ENCODE peak calls at places on chromosomes 3 and 15, in four cellular contexts. T, P, H and J are unnamed samples.

GRCh38 chr3:40505599-40506462 is at the start of gene ZNF620:
- DNase-seq in H (no peak), P (peak; percentile 84), T (peak; percentile 62), J (peak; percentile 54)

GRCh38 chr15:64051645-64052259 is 5.5 kb upstream of the DAPK2 start:
- DNase-seq in T (no peak), H (no peak), P (peak; percentile 23), J (no peak)

GRCh38 chr15:52529289-52529929 is 729 bp upstream of the MYO5A start:
- DNase-seq in H (no peak), T (no peak), P (no peak), J (no peak)

GRCh38 chr15:53976844-53977392 is 1.3 kb upstream of the UNC13C start:
- DNase-seq in H (no peak), P (no peak), T (no peak), J (no peak)

GRCh38 chr15:62999923-63000484 is 42.5 kb upstream of the TPM1 start:
- DNase-seq in T (no peak), H (no peak), P (no peak), J (no peak)

GRCh38 chr3:31896643-31897433 is 84.2 kb downstream of the OSBPL10 start:
- DNase-seq in T (no peak), P (no peak), H (no peak), J (no peak)

GRCh38 chr3:167736997-167737396 is 1.5 kb downstream of the SERPINI1 start:
- DNase-seq in H (no peak), P (no peak), T (no peak), J (no peak)

GRCh38 chr3:71444028-71444860 is 139.3 kb downstream of the FOXP1 start:
- DNase-seq in T (no peak), P (no peak), H (peak; percentile 82), J (peak; percentile 90)

GRCh38 chr15:69652906-69653305 is 200.3 kb downstream of the RPLP1 start:
- DNase-seq in P (no peak), T (no peak), H (no peak), J (no peak)

GRCh38 chr3:46389306-46389705 is 17.6 kb downstream of the CCR5AS start:
- DNase-seq in H (no peak), P (no peak), T (no peak), J (no peak)

GRCh38 chr3:67415504-67415903 is 238.9 kb downstream of the SUCLG2 start:
- DNase-seq in P (no peak), T (no peak), H (no peak), J (peak; percentile 59)

GRCh38 chr3:157066335-157067071 is 93.4 kb downstream of the CCNL1 start:
- DNase-seq in P (no peak), H (no peak), T (no peak), J (peak; percentile 98)

GRCh38 chr3:130276203-130276803 is 69.2 kb upstream of the COL6A5 start:
- DNase-seq in T (peak; percentile 28), H (no peak), P (peak; percentile 56), J (peak; percentile 61)

GRCh38 chr3:143442761-143443477 is 323.3 kb downstream of the CHST2 start:
- DNase-seq in P (no peak), H (no peak), T (no peak), J (peak; percentile 11)

GRCh38 chr3:50550079-50550736 is 17.3 kb downstream of the C3orf18 start:
- DNase-seq in H (no peak), T (peak; percentile 52), P (peak; percentile 66), J (peak; percentile 20)

GRCh38 chr15:25240461-25241021 is 198.3 kb downstream of the UBE3A start:
- DNase-seq in T (no peak), H (no peak), P (no peak), J (no peak)

GRCh38 chr3:46386206-46386605 is 15.5 kb downstream of the CCR5 start:
- DNase-seq in H (no peak), P (no peak), T (no peak), J (peak; percentile 52)

GRCh38 chr3:186241910-186242821 is 119.9 kb downstream of the DGKG start:
- DNase-seq in P (peak; percentile 76), T (peak; percentile 92), H (no peak), J (peak; percentile 82)

GRCh38 chr15:82851981-82852511 is 42.6 kb downstream of the WHAMM start:
- DNase-seq in H (no peak), P (no peak), T (no peak), J (peak; percentile 76)

GRCh38 chr3:157872902-157873301 is 233.3 kb downstream of the SHOX2 start:
- DNase-seq in H (no peak), P (no peak), T (no peak), J (no peak)

GRCh38 chr15:61275901-61276300 is 46.8 kb upstream of the RORA start:
- DNase-seq in P (no peak), T (no peak), H (no peak), J (no peak)

GRCh38 chr3:153050978-153051377 is 111.0 kb upstream of the RAP2B start:
- DNase-seq in H (no peak), T (no peak), P (no peak), J (no peak)

GRCh38 chr3:11619946-11620652 is 23.6 kb downstream of the VGLL4 start:
- DNase-seq in H (no peak), P (no peak), T (no peak), J (no peak)

GRCh38 chr3:42827654-42828053 is 18.4 kb downstream of the ACKR2 start:
- DNase-seq in P (no peak), H (no peak), T (no peak), J (no peak)

GRCh38 chr15:72464251-72464650 is 9.9 kb upstream of the ARIH1 start:
- DNase-seq in H (no peak), P (no peak), T (no peak), J (no peak)

GRCh38 chr15:36075333-36075732 is 504.1 kb upstream of the CDIN1 start:
- DNase-seq in P (no peak), T (no peak), H (no peak), J (peak; percentile 30)

DNA sequence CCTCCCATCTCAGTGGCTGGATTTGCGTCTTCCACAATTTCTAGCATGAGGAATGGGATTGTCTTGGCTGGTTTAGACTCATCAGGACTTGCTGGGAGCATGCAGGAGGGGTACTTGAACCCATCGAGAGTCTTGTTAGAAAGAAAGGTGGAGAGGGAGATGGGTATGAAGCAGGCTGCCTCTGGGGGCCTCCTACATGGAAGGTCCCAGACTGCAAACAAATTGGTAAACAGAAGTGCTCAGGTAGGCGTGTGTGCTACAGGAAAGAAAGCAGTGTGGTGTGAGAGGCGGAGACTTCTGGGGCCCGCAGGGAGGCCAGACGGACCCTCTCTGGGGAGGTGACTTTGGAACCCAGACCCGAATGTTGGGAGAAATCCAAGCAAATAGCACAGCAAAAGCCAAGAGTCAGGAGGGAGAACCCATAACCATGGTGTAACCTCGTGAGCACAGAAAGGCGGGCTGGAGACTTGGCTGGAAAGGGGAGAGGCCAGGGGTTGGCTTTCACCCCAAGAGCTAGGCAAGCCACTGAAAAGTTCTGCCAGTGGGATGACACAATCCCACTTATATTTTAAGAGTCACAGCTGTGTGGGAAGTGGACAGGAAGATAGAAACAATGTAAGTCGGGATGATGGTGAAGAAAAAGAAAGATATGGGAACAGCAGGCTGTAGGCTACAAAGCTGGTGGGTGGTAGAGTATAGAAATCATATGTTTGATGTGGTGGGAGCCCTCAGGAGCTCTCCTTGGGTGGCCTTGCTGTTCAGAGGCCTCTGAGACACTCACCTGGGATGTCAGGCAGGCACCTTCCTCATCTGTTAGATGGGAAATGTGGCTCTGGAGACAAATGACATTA is 130.1 kb upstream of the PRR20G start:
- DNase-seq in P (no peak), T (no peak), H (no peak), J (no peak)
- TF ChIP-seq RCOR1 in P (no peak), T (no peak), H (no peak), J (no peak)

GRCh38 chr3:133963657-133964396 is 65.9 kb downstream of the SLCO2A1 start:
- DNase-seq in P (no peak), H (no peak), T (no peak), J (no peak)

GRCh38 chr3:133966954-133967353 is 62.8 kb downstream of the SLCO2A1 start:
- DNase-seq in P (no peak), T (no peak), H (no peak), J (no peak)

GRCh38 chr3:133965906-133966305 is 63.8 kb downstream of the SLCO2A1 start:
- DNase-seq in P (no peak), T (no peak), H (no peak), J (no peak)

GRCh38 chr3:133964547-133964946 is 65.2 kb downstream of the SLCO2A1 start:
- DNase-seq in P (no peak), T (peak; percentile 28), H (no peak), J (no peak)

DNA sequence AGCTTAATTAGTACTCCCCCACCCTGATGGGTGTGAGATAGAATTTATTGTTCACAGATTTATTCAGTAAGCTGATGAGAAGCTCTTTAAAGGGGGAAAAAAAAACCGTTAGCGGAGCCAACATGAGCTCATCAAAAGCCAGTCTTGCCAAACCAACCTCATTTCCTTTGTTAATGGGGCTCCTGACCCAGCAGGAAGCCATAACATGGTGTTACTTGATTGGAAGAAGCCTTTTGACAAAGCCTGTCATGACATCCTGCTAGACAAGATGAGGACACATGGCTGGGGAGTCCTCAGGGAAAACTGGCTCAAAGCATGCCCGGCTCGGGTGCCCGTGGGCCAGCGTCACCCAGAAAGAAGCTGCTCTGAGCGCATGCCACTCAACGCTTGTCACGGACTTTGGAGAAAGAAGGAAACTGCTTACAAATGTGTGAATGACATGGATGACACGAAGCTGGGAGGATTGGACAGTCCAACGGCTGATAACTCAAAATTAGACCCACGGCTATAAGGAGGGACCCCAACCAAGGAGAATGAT is 64.6 kb downstream of the SLCO2A1 start:
- DNase-seq in H (no peak), P (no peak), T (no peak), J (peak; percentile 31)
- TF ChIP-seq POLR2A in H (no peak), P (no peak), T (no peak), J (no peak)

DNA sequence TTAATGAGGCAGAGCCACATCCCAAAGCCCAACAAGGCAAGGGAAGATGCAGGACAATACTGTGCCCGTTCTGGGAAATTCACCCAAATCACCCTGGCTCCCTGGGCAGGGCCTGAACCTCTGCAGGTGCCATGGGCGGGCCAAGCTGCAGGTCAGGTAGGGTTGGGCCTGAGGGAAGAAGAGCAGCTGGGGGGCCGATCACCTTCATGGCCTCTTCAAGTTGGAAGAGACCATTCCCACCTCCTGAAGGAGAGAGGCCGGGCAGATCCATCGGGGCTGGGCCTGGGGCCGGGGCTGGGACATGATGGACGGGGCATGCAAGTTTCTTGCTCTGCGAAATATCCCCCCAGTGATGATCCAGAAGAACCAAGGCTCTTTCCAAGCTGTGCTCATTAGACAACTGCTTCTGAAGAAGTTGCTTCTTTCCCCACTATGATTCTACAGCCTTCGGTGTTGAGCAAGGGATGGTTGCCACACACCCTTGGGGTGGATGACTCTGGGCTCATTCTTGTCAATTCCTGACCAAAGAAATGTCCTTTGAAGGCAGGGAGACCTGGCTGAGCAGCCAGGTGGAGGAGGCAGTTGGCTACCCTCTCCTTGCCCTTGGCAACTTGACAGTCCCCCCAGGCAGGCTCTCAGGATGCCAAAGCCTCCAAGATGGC is 38.2 kb downstream of the KLHL25 start:
- DNase-seq in H (no peak), T (no peak), P (no peak), J (no peak)
- TF ChIP-seq RCOR1 in H (no peak), T (no peak), P (no peak), J (no peak)

DNA sequence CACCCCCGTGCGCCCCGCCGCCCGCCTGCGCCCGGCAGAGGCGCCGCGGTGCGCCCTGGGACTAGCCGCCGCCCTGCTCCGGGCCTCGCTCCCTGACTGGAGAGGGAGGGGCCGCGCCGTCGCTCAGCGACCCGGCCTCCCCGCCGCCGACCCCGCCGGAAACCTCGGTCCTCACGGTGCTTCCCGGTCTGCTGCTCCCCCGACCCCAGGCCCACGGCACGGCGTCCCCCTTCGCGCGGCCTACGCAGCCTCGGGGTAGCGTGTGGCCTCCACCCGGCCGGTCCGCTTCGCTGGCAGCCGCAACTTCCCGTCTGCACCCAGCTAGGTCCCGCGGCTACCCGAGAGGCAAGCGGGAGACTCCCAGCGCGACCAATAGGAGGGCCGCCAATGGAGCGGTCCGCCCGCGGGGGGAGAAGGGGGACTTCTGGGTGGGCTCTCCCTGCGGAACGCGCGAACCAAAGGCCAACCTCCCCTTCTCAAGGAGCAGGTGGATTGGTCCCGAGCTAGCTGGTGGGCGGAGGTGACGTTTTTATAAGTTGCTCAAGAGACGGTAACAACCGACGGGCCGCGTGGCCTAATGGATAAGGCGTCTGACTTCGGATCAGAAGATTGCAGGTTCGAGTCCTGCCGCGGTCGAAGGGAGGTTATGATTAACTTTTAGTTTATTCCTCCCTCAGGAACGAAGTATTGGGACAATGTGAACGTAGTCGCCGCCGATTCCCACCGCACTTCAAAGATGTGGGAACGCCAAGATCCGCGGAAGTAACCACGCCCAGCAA is at the start of gene POLG:
- DNase-seq in T (peak; percentile 96), P (peak; percentile 96), H (peak; percentile 98), J (peak; percentile 99)
- TF ChIP-seq POLR2A in T (peak; percentile 99), P (peak; percentile 98), H (peak; percentile 100), J (peak; percentile 97)